ENCODE peak calls at places on chromosome 14, in five cellular contexts. One of them, this sample, is unnamed.

GRCh38 chr14:28987516-28987915 is 220.9 kb downstream of the FOXG1 start:
- DNase-seq in activated B cell treated with CpG ODN at 0.5 μM for 24 hours: no peak
- DNase-seq in coronary artery: no peak
- DNase-seq in AG04449: no peak
- DNase-seq in GM13976: no peak
- DNase-seq in this sample: no peak

GRCh38 chr14:105581551-105582341 is 55.4 kb downstream of the TMEM121 start:
- DNase-seq in coronary artery: peak; percentile 64
- DNase-seq in GM13976: peak; percentile 66
- DNase-seq in activated B cell treated with CpG ODN at 0.5 μM for 24 hours: peak; percentile 36
- DNase-seq in AG04449: no peak
- DNase-seq in this sample: no peak

GRCh38 chr14:62015945-62016344 is 253.7 kb downstream of the SNAPC1 start:
- DNase-seq in AG04449: peak; percentile 23
- DNase-seq in coronary artery: no peak
- DNase-seq in GM13976: no peak
- DNase-seq in activated B cell treated with CpG ODN at 0.5 μM for 24 hours: no peak
- DNase-seq in this sample: no peak

GRCh38 chr14:70782361-70782760 is 27.0 kb downstream of the MAP3K9 start:
- DNase-seq in GM13976: no peak
- DNase-seq in coronary artery: no peak
- DNase-seq in activated B cell treated with CpG ODN at 0.5 μM for 24 hours: no peak
- DNase-seq in AG04449: peak; percentile 58
- DNase-seq in this sample: no peak

GRCh38 chr14:106094654-106095189 is 568.3 kb downstream of the TMEM121 start:
- DNase-seq in AG04449: no peak
- DNase-seq in GM13976: peak; percentile 41
- DNase-seq in activated B cell treated with CpG ODN at 0.5 μM for 24 hours: peak; percentile 19
- DNase-seq in coronary artery: no peak
- DNase-seq in this sample: no peak

GRCh38 chr14:65006251-65006721 is 19.6 kb downstream of the FNTB start:
- DNase-seq in GM13976: no peak
- DNase-seq in activated B cell treated with CpG ODN at 0.5 μM for 24 hours: no peak
- DNase-seq in AG04449: no peak
- DNase-seq in coronary artery: no peak
- DNase-seq in this sample: no peak

GRCh38 chr14:26984318-26985177 is 386.7 kb upstream of the NOVA1 start:
- DNase-seq in AG04449: no peak
- DNase-seq in GM13976: no peak
- DNase-seq in activated B cell treated with CpG ODN at 0.5 μM for 24 hours: no peak
- DNase-seq in coronary artery: no peak
- DNase-seq in this sample: no peak

GRCh38 chr14:76763362-76764041 is 2.2 kb downstream of the VASH1 start:
- DNase-seq in activated B cell treated with CpG ODN at 0.5 μM for 24 hours: no peak
- DNase-seq in GM13976: no peak
- DNase-seq in AG04449: no peak
- DNase-seq in coronary artery: peak; percentile 62
- DNase-seq in this sample: peak; percentile 8

GRCh38 chr14:52299692-52300278 is 14.3 kb upstream of the PTGER2 start:
- DNase-seq in AG04449: no peak
- DNase-seq in GM13976: peak; percentile 64
- DNase-seq in activated B cell treated with CpG ODN at 0.5 μM for 24 hours: no peak
- DNase-seq in coronary artery: no peak
- DNase-seq in this sample: peak; percentile 29

GRCh38 chr14:50031534-50032313 is 84.6 kb downstream of the VCPKMT start:
- DNase-seq in AG04449: no peak
- DNase-seq in GM13976: no peak
- DNase-seq in activated B cell treated with CpG ODN at 0.5 μM for 24 hours: no peak
- DNase-seq in coronary artery: no peak
- DNase-seq in this sample: no peak

GRCh38 chr14:39015964-39016577 is 87.0 kb downstream of the SEC23A start:
- DNase-seq in coronary artery: no peak
- DNase-seq in GM13976: no peak
- DNase-seq in activated B cell treated with CpG ODN at 0.5 μM for 24 hours: no peak
- DNase-seq in AG04449: no peak
- DNase-seq in this sample: no peak

GRCh38 chr14:36655963-36656768 is 5.5 kb upstream of the PAX9 start:
- DNase-seq in AG04449: no peak
- DNase-seq in GM13976: peak; percentile 23
- DNase-seq in coronary artery: no peak
- DNase-seq in activated B cell treated with CpG ODN at 0.5 μM for 24 hours: no peak
- DNase-seq in this sample: no peak

GRCh38 chr14:67850066-67850830 is 30.7 kb downstream of the RAD51B start:
- DNase-seq in coronary artery: no peak
- DNase-seq in AG04449: no peak
- DNase-seq in GM13976: no peak
- DNase-seq in activated B cell treated with CpG ODN at 0.5 μM for 24 hours: no peak
- DNase-seq in this sample: no peak

GRCh38 chr14:64659366-64659765 is 44.9 kb upstream of the PLEKHG3 start:
- DNase-seq in coronary artery: no peak
- DNase-seq in AG04449: no peak
- DNase-seq in GM13976: no peak
- DNase-seq in activated B cell treated with CpG ODN at 0.5 μM for 24 hours: no peak
- DNase-seq in this sample: no peak

GRCh38 chr14:101507306-101508150 is 53.8 kb upstream of the DIO3 start:
- DNase-seq in activated B cell treated with CpG ODN at 0.5 μM for 24 hours: no peak
- DNase-seq in AG04449: no peak
- DNase-seq in coronary artery: peak; percentile 62
- DNase-seq in GM13976: no peak
- DNase-seq in this sample: no peak

GRCh38 chr14:64841121-64841611 is 38.5 kb downstream of the SPTB start:
- DNase-seq in activated B cell treated with CpG ODN at 0.5 μM for 24 hours: no peak
- DNase-seq in AG04449: peak; percentile 34
- DNase-seq in GM13976: no peak
- DNase-seq in coronary artery: no peak
- DNase-seq in this sample: no peak

GRCh38 chr14:37201724-37202123 is 4.0 kb downstream of the MIPOL1 start:
- DNase-seq in AG04449: no peak
- DNase-seq in activated B cell treated with CpG ODN at 0.5 μM for 24 hours: no peak
- DNase-seq in coronary artery: no peak
- DNase-seq in GM13976: no peak
- DNase-seq in this sample: no peak

GRCh38 chr14:59455411-59455810 is 9.8 kb downstream of the GPR135 start:
- DNase-seq in activated B cell treated with CpG ODN at 0.5 μM for 24 hours: no peak
- DNase-seq in coronary artery: no peak
- DNase-seq in AG04449: no peak
- DNase-seq in GM13976: no peak
- DNase-seq in this sample: no peak

GRCh38 chr14:72541546-72541945 is 352.4 kb downstream of the DPF3 start:
- DNase-seq in AG04449: no peak
- DNase-seq in coronary artery: no peak
- DNase-seq in activated B cell treated with CpG ODN at 0.5 μM for 24 hours: no peak
- DNase-seq in GM13976: no peak
- DNase-seq in this sample: no peak

GRCh38 chr14:67112344-67112743 is 76.9 kb upstream of the GARIN2 start:
- DNase-seq in AG04449: no peak
- DNase-seq in activated B cell treated with CpG ODN at 0.5 μM for 24 hours: no peak
- DNase-seq in GM13976: no peak
- DNase-seq in coronary artery: no peak
- DNase-seq in this sample: no peak

GRCh38 chr14:71648725-71649124 is 283.5 kb upstream of the RGS6 start:
- DNase-seq in GM13976: no peak
- DNase-seq in activated B cell treated with CpG ODN at 0.5 μM for 24 hours: no peak
- DNase-seq in AG04449: no peak
- DNase-seq in coronary artery: no peak
- DNase-seq in this sample: no peak

GRCh38 chr14:71487941-71488340 is 444.3 kb upstream of the RGS6 start:
- DNase-seq in coronary artery: no peak
- DNase-seq in GM13976: no peak
- DNase-seq in activated B cell treated with CpG ODN at 0.5 μM for 24 hours: no peak
- DNase-seq in AG04449: no peak
- DNase-seq in this sample: no peak

GRCh38 chr14:105528859-105529505 is 2.6 kb downstream of the TMEM121 start:
- DNase-seq in activated B cell treated with CpG ODN at 0.5 μM for 24 hours: no peak
- DNase-seq in AG04449: no peak
- DNase-seq in coronary artery: no peak
- DNase-seq in GM13976: no peak
- DNase-seq in this sample: no peak

DNA sequence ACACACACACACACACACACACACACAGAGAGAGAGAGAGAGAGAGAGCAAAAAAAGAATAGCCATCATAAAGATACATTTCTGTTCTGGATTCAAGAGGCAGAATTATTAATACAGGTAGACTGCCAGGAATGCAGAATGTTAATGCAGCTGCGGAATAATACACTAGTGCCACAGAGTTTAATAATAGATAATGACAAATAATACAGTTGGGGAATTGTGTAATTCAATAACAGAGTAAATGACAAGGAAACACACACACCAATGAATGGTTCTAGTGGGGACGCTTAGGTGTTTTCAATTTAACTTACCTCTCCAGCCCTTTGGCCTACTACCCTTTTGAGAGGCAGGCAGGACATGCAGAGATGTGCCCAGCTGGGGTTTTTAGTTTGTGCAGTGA is 313.8 kb downstream of the NRXN3 start:
- DNase-seq in GM13976: no peak
- DNase-seq in AG04449: no peak
- DNase-seq in activated B cell treated with CpG ODN at 0.5 μM for 24 hours: no peak
- DNase-seq in coronary artery: no peak
- DNase-seq in this sample: no peak
- TF ChIP-seq CTCF in GM13976: no peak
- TF ChIP-seq CTCF in AG04449: no peak
- TF ChIP-seq CTCF in activated B cell treated with CpG ODN at 0.5 μM for 24 hours: no peak
- TF ChIP-seq CTCF in coronary artery: no peak
- TF ChIP-seq CTCF in this sample: no peak

GRCh38 chr14:47678157-47678556 is 2.8 kb upstream of the MDGA2 start:
- DNase-seq in AG04449: no peak
- DNase-seq in coronary artery: no peak
- DNase-seq in GM13976: no peak
- DNase-seq in activated B cell treated with CpG ODN at 0.5 μM for 24 hours: no peak
- DNase-seq in this sample: no peak
- TF ChIP-seq CTCF in AG04449: no peak
- TF ChIP-seq CTCF in coronary artery: no peak
- TF ChIP-seq CTCF in GM13976: no peak
- TF ChIP-seq CTCF in activated B cell treated with CpG ODN at 0.5 μM for 24 hours: no peak
- TF ChIP-seq CTCF in this sample: no peak

GRCh38 chr14:56549721-56550120 is 29.9 kb upstream of the TMEM260 start:
- DNase-seq in coronary artery: no peak
- DNase-seq in GM13976: no peak
- DNase-seq in activated B cell treated with CpG ODN at 0.5 μM for 24 hours: no peak
- DNase-seq in AG04449: no peak
- DNase-seq in this sample: no peak

GRCh38 chr14:56554301-56554700 is 25.3 kb upstream of the TMEM260 start:
- DNase-seq in coronary artery: no peak
- DNase-seq in activated B cell treated with CpG ODN at 0.5 μM for 24 hours: no peak
- DNase-seq in AG04449: no peak
- DNase-seq in GM13976: no peak
- DNase-seq in this sample: no peak

GRCh38 chr14:56555921-56556570 is 23.6 kb upstream of the TMEM260 start:
- DNase-seq in activated B cell treated with CpG ODN at 0.5 μM for 24 hours: no peak
- DNase-seq in coronary artery: no peak
- DNase-seq in AG04449: no peak
- DNase-seq in GM13976: peak; percentile 18
- DNase-seq in this sample: no peak

DNA sequence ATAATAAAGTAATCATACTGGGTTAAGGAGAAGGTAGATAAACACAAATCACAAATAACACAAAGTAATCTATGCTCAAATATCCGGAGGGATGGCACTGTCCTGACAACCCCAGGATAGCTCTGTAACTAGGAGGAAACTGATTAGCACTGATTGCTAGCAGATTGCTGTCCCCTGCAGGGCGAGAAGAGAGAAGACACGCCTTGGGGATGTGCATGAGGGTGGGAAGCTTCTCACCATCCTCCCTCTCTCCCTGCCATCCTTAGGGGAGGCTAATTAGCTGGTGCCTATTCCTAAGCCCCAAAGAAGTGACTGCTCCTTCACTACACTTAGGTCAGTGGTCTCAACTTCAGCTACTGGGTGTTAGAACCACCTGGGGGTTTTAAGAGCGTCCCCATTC is 27.0 kb upstream of the TMEM260 start:
- DNase-seq in AG04449: no peak
- DNase-seq in activated B cell treated with CpG ODN at 0.5 μM for 24 hours: no peak
- DNase-seq in GM13976: no peak
- DNase-seq in coronary artery: no peak
- DNase-seq in this sample: no peak
- TF ChIP-seq CTCF in AG04449: no peak
- TF ChIP-seq CTCF in activated B cell treated with CpG ODN at 0.5 μM for 24 hours: no peak
- TF ChIP-seq CTCF in GM13976: no peak
- TF ChIP-seq CTCF in coronary artery: no peak
- TF ChIP-seq CTCF in this sample: peak; percentile 52

DNA sequence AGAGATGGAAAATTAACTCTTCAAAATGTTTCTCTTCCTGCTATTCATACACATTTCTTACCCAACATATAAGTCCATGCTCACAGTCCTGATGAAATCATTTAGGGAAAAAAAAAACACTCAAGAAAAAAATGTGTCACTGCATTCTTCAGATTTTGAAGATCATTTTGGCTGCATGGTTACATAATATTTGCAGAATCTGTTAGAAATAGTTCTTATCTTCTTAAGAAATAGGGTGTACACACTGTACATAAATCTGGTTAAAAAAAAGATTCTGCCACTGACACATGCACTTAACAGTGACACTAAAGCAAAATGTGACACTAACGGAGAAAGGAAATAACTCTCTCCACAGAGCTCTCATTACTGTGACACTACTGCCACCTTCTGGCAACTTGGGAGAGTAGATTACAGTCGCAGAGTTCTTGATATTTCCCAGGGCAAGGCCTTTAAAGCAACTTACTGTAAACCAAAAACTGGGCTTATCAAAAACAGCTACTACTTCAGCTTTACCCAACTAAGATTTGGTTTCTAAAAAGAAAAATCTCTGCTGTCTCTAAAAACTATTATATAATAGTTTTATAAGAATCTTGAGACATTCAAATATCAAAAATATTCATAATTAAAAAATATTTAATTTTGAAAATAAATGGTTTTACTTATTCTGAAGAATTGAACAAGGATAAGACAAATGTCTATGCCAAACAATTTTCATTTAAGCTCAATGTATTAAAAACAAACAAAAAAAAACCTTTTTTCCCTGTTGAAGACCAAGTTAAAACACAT is 65.0 kb downstream of the SETD3 start:
- DNase-seq in activated B cell treated with CpG ODN at 0.5 μM for 24 hours: no peak
- DNase-seq in GM13976: peak; percentile 83
- DNase-seq in coronary artery: no peak
- DNase-seq in AG04449: peak; percentile 46
- DNase-seq in this sample: no peak
- TF ChIP-seq CTCF in activated B cell treated with CpG ODN at 0.5 μM for 24 hours: no peak
- TF ChIP-seq CTCF in GM13976: peak; percentile 70
- TF ChIP-seq CTCF in coronary artery: peak; percentile 59
- TF ChIP-seq CTCF in AG04449: peak; percentile 73
- TF ChIP-seq CTCF in this sample: peak; percentile 93